ENCODE peak calls at places on chromosomes 13 and 19, in ten cellular contexts. Y is mammary epithelial cell, K is pancreas, Q is heart right ventricle, O is uterus, M is mucosa of descending colon, F is hepatocyte, G is lower leg skin, V is HFF-Myc, W is neural crest cell. S is an unnamed sample.

GRCh38 chr13:89361909-89362308 is 1690.7 kb downstream of the SLITRK5 start:
- DNase-seq in K (no peak), V (no peak), O (no peak), Y (peak; percentile 4), Q (no peak), G (no peak), F (no peak), M (no peak), W (no peak), S (no peak)

GRCh38 chr13:67443901-67444300 is 213.8 kb upstream of the PCDH9 start:
- DNase-seq in W (no peak), K (no peak), G (no peak), F (no peak), V (no peak), M (no peak), Q (no peak), Y (no peak), O (no peak), S (no peak)

GRCh38 chr13:99971576-99972189 is at the start of gene ZIC5:
- DNase-seq in Q (no peak), G (no peak), F (no peak), O (no peak), Y (no peak), M (no peak), V (no peak), K (no peak), W (peak; percentile 61), S (peak; percentile 95)

GRCh38 chr13:39779337-39780270 is 124.1 kb downstream of the COG6 start:
- DNase-seq in V (no peak), W (no peak), Q (no peak), Y (no peak), M (peak; percentile 17), O (no peak), F (no peak), G (no peak), K (no peak), S (no peak)

GRCh38 chr13:98297043-98297442 is 120.0 kb upstream of the RNF113B start:
- DNase-seq in V (no peak), K (no peak), M (no peak), Y (no peak), W (no peak), Q (no peak), O (no peak), F (no peak), G (no peak), S (no peak)

GRCh38 chr13:57740719-57741118 is 109.2 kb downstream of the PCDH17 start:
- DNase-seq in M (no peak), Q (peak; percentile 20), K (no peak), O (no peak), W (no peak), Y (no peak), V (no peak), G (no peak), F (no peak), S (no peak)

GRCh38 chr19:7865262-7865911 is 8.8 kb downstream of the PRR36 start:
- DNase-seq in M (no peak), Q (no peak), F (no peak), G (no peak), K (no peak), W (no peak), V (no peak), O (no peak), Y (no peak), S (no peak)

GRCh38 chr19:14333101-14333871 is 48.0 kb upstream of the ADGRE5 start:
- DNase-seq in G (no peak), F (peak; percentile 51), Y (no peak), M (peak; percentile 56), W (peak; percentile 18), Q (peak; percentile 34), O (no peak), V (no peak), K (no peak), S (no peak)

GRCh38 chr19:29675120-29675649 is 9.9 kb downstream of the PLEKHF1 start:
- DNase-seq in M (no peak), F (no peak), O (no peak), Q (no peak), Y (no peak), G (no peak), V (no peak), K (no peak), W (no peak), S (no peak)

GRCh38 chr13:29562762-29563161 is 32.7 kb downstream of the SLC7A1 start:
- DNase-seq in F (no peak), W (no peak), G (no peak), M (no peak), V (no peak), Y (no peak), O (no peak), K (no peak), Q (no peak), S (no peak)

GRCh38 chr13:51380269-51380668 is 40.8 kb downstream of the SERPINE3 start:
- DNase-seq in M (no peak), K (no peak), W (no peak), Q (no peak), Y (peak; percentile 33), V (no peak), F (no peak), G (no peak), O (no peak), S (no peak)

GRCh38 chr19:9640956-9641355 is 19.9 kb upstream of the ZNF561 start:
- DNase-seq in O (no peak), Q (no peak), F (no peak), V (no peak), K (no peak), G (no peak), W (no peak), Y (no peak), M (no peak), S (no peak)

GRCh38 chr19:5534787-5535586 is 32.8 kb downstream of the TINCR start:
- DNase-seq in O (no peak), M (no peak), Q (no peak), G (no peak), K (no peak), F (no peak), Y (no peak), V (no peak), W (peak; percentile 52), S (no peak)

GRCh38 chr13:110555601-110556223 is 5.8 kb downstream of the RAB20 start:
- DNase-seq in O (no peak), Y (no peak), G (no peak), V (no peak), M (peak; percentile 56), Q (no peak), K (peak; percentile 77), F (peak; percentile 56), W (no peak), S (no peak)

GRCh38 chr13:107669356-107669755 is 546.0 kb downstream of the LIG4 start:
- DNase-seq in M (no peak), Y (peak; percentile 41), G (no peak), W (no peak), O (no peak), Q (no peak), V (no peak), K (no peak), F (no peak), S (no peak)

GRCh38 chr19:57171551-57172081 is 4.3 kb upstream of the DUXA start:
- DNase-seq in V (no peak), Y (peak; percentile 22), G (no peak), F (peak; percentile 76), K (peak; percentile 46), Q (peak; percentile 58), M (peak; percentile 23), W (no peak), O (peak; percentile 53), S (no peak)

GRCh38 chr13:21445759-21446158 is 13.3 kb downstream of the ZDHHC20 start:
- DNase-seq in O (no peak), F (no peak), Y (no peak), W (no peak), V (no peak), M (no peak), K (no peak), G (no peak), Q (no peak), S (no peak)

GRCh38 chr19:55640577-55641375 is at the start of gene ZNF580:
- DNase-seq in W (peak; percentile 48), F (peak; percentile 83), O (peak; percentile 72), Q (peak; percentile 75), V (no peak), Y (peak; percentile 74), G (peak; percentile 93), M (peak; percentile 59), K (peak; percentile 54), S (peak; percentile 92)

GRCh38 chr19:41997121-41997850 is 3.3 kb upstream of the ATP1A3 start:
- DNase-seq in G (no peak), Q (peak; percentile 54), M (peak; percentile 62), K (peak; percentile 21), W (peak; percentile 61), Y (peak; percentile 23), V (no peak), F (peak; percentile 82), O (no peak), S (no peak)
- TF ChIP-seq CTCF in G (no peak), Q (no peak), M (no peak), K (no peak), W (no peak), Y (no peak), V (no peak), F (no peak), O (no peak), S (no peak)

DNA sequence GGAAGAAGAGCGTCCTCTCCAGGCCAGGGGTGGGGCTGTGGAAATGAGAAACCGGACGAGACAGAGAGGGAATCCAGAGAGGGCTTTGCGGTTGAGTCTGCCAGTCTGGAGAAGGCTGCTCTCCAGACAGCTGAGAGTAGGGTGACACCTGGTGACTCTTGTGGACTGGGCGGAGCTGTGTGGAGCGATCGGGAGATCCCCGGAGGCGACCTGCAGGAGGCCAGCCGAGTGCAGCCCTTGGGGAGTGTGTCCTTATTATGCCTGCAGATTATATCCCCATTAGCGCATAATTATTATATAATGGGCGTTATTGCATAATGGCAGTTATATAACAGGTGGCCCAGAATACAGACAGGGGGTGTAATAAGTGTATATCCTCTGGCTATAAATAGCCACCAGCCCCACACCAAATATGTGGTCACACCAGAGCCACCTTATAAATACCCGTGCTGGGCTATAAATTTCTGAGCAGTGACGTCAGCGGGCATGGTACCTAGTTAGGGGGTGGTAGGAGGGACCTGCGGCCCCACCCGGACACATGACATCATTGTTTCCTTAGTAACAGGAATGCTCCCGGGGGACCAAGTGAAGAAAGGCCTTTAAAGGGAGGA is 41.2 kb downstream of the NFIX start:
- DNase-seq in M (peak; percentile 77), F (peak; percentile 68), K (no peak), O (no peak), V (no peak), Q (no peak), G (no peak), W (no peak), Y (peak; percentile 83), S (no peak)
- TF ChIP-seq CTCF in M (no peak), F (peak; percentile 19), K (no peak), O (no peak), V (no peak), Q (peak; percentile 46), G (no peak), W (no peak), Y (no peak), S (no peak)

GRCh38 chr13:112756081-112756480 is 66.2 kb downstream of the ATP11A start:
- DNase-seq in V (no peak), F (no peak), Y (no peak), G (no peak), K (no peak), W (no peak), Q (no peak), O (no peak), M (no peak), S (no peak)
- TF ChIP-seq CTCF in V (no peak), F (no peak), Y (no peak), G (no peak), K (no peak), W (no peak), Q (no peak), O (no peak), M (no peak), S (no peak)

GRCh38 chr19:28612275-28612769 is 600.6 kb downstream of the UQCRFS1 start:
- DNase-seq in Y (no peak), G (no peak), V (no peak), O (no peak), W (no peak), Q (no peak), F (no peak), K (no peak), M (no peak), S (no peak)
- TF ChIP-seq CTCF in Y (no peak), G (no peak), V (no peak), O (no peak), W (no peak), Q (no peak), F (no peak), K (no peak), M (no peak), S (no peak)